ENCODE peak calls at places on chromosomes 1 and 21, in four cellular contexts. D is endothelial cell of umbilical vein, Y is HepG2, U is astrocyte of the cerebellum. H is an unnamed sample.

GRCh38 chr1:229027622-229028182 is 243.2 kb upstream of the RAB4A start:
- DNase-seq in D (peak), Y (peak), U (no peak), H (no peak)

GRCh38 chr1:185284533-185285244 is 32.4 kb downstream of the IVNS1ABP start:
- DNase-seq in D (no peak), Y (no peak), U (no peak), H (no peak)

GRCh38 chr1:36155560-36156328 is at the start of gene MAP7D1:
- DNase-seq in D (peak), Y (peak), U (no peak), H (peak)

GRCh38 chr1:230105245-230105753 is 38.3 kb downstream of the GALNT2 start:
- DNase-seq in D (no peak), Y (peak), U (no peak), H (no peak)

GRCh38 chr1:16143566-16144324 is 12.1 kb downstream of the EPHA2 start:
- DNase-seq in D (no peak), Y (peak), U (no peak), H (no peak)

GRCh38 chr1:44926311-44926781 is 60.0 kb downstream of the EIF2B3 start:
- DNase-seq in D (no peak), Y (no peak), U (peak), H (no peak)

GRCh38 chr1:160810486-160810885 is 14.5 kb downstream of the LY9 start:
- DNase-seq in D (no peak), Y (no peak), U (no peak), H (no peak)

GRCh38 chr1:61000327-61000726 is 82.0 kb upstream of the NFIA start:
- DNase-seq in D (no peak), Y (no peak), U (no peak), H (no peak)

GRCh38 chr1:94111879-94112278 is 9.1 kb downstream of the ABCA4 start:
- DNase-seq in D (no peak), Y (no peak), U (no peak), H (no peak)

GRCh38 chr1:64172458-64172983 is 30.9 kb upstream of the UBE2U start:
- DNase-seq in D (peak), Y (peak), U (no peak), H (no peak)

GRCh38 chr1:231590453-231591198 is 36.0 kb upstream of the DISC1 start:
- DNase-seq in D (peak), Y (peak), U (peak), H (peak)

GRCh38 chr1:201295861-201296260 is 12.6 kb downstream of the PKP1 start:
- DNase-seq in D (no peak), Y (no peak), U (no peak), H (no peak)

GRCh38 chr1:104946558-104947210 is 1197.0 kb downstream of the AMY1C start:
- DNase-seq in D (no peak), Y (no peak), U (no peak), H (no peak)

GRCh38 chr1:9890224-9890731 is 19.8 kb downstream of the CTNNBIP1 start:
- DNase-seq in D (peak), Y (no peak), U (peak), H (no peak)

GRCh38 chr1:42941640-42942330 is 16.9 kb downstream of the SLC2A1 start:
- DNase-seq in D (peak), Y (no peak), U (no peak), H (no peak)

GRCh38 chr1:183096889-183097288 is 73.7 kb downstream of the LAMC1 start:
- DNase-seq in D (no peak), Y (no peak), U (no peak), H (no peak)

GRCh38 chr1:198915327-198916231 is 276.7 kb downstream of the PTPRC start:
- DNase-seq in D (peak), Y (no peak), U (no peak), H (no peak)

GRCh38 chr1:26956321-26956720 is 3.9 kb downstream of the KDF1 start:
- DNase-seq in D (no peak), Y (no peak), U (no peak), H (no peak)

GRCh38 chr1:14599787-14600186 is 1.3 kb downstream of the KAZN start:
- DNase-seq in D (no peak), Y (no peak), U (no peak), H (no peak)

GRCh38 chr1:224503161-224504118 is 68.8 kb upstream of the WDR26 start:
- DNase-seq in D (peak), Y (peak), U (peak), H (no peak)

GRCh38 chr1:53542551-53542950 is 83.4 kb downstream of the DMRTB1 start:
- DNase-seq in D (no peak), Y (no peak), U (no peak), H (no peak)

GRCh38 chr1:155003766-155004351 is 1.3 kb downstream of the ZBTB7B start:
- DNase-seq in D (peak), Y (peak), U (no peak), H (no peak)

GRCh38 chr1:22789356-22789994 is 78.8 kb downstream of the EPHB2 start:
- DNase-seq in D (no peak), Y (no peak), U (no peak), H (no peak)

GRCh38 chr1:179107706-179108629 is 26.1 kb downstream of the TOR3A start:
- DNase-seq in D (no peak), Y (no peak), U (no peak), H (no peak)

GRCh38 chr1:109777980-109778625 is 14.4 kb upstream of the EPS8L3 start:
- DNase-seq in D (no peak), Y (no peak), U (no peak), H (no peak)

GRCh38 chr1:156814571-156815260 is 1.9 kb downstream of the SH2D2A start:
- DNase-seq in D (peak), Y (no peak), U (no peak), H (no peak)

GRCh38 chr1:8382051-8382505 is 64.2 kb downstream of the SLC45A1 start:
- DNase-seq in D (no peak), Y (no peak), U (peak), H (no peak)

GRCh38 chr1:118250232-118250631 is 65.2 kb upstream of the SPAG17 start:
- DNase-seq in D (no peak), Y (no peak), U (no peak), H (no peak)

GRCh38 chr1:224170748-224171478 is 12.1 kb upstream of the DEGS1 start:
- DNase-seq in D (peak), Y (peak), U (no peak), H (peak)

GRCh38 chr1:226846801-226847200 is 23.6 kb upstream of the PSEN2 start:
- DNase-seq in D (no peak), Y (no peak), U (no peak), H (no peak)

GRCh38 chr1:219985169-219985568 is 56.8 kb upstream of the SLC30A10 start:
- DNase-seq in D (no peak), Y (no peak), U (no peak), H (no peak)

GRCh38 chr21:20523191-20523590 is 475.0 kb upstream of the NCAM2 start:
- DNase-seq in D (no peak), Y (no peak), U (no peak), H (no peak)

GRCh38 chr1:225762444-225762843 is 15.2 kb upstream of the SRP9 start:
- DNase-seq in D (no peak), Y (peak), U (no peak), H (no peak)

GRCh38 chr1:207461649-207462048 is 7.5 kb downstream of the CR2 start:
- DNase-seq in D (no peak), Y (no peak), U (no peak), H (no peak)

GRCh38 chr1:19033926-19034680 is 77.6 kb upstream of the IFFO2 start:
- DNase-seq in D (no peak), Y (no peak), U (no peak), H (no peak)

GRCh38 chr1:42756956-42757891 is 9.6 kb downstream of the P3H1 start:
- DNase-seq in D (peak), Y (peak), U (peak), H (no peak)

GRCh38 chr1:119735217-119735616 is 23.5 kb downstream of the PHGDH start:
- DNase-seq in D (no peak), Y (no peak), U (no peak), H (no peak)

GRCh38 chr1:203926025-203926540 is 64.7 kb downstream of the SNRPE start:
- DNase-seq in D (no peak), Y (no peak), U (no peak), H (no peak)

GRCh38 chr1:110283677-110284076 is 55.5 kb upstream of the RBM15 start:
- DNase-seq in D (no peak), Y (no peak), U (no peak), H (no peak)

GRCh38 chr1:14083706-14084105 is 383.7 kb downstream of the PRDM2 start:
- DNase-seq in D (no peak), Y (no peak), U (no peak), H (no peak)

H was measured in CD4-positive, alpha-beta T cell.